ENCODE peak calls at places on chromosomes 16 and 17, in six cellular contexts. O, L, N, G, E and Y are unnamed samples.
A peak's percentile ranks its signal among the peaks of the same experiment; 100 is the strongest.

GRCh38 chr17:63440127-63440769 is 5.9 kb downstream of the CYB561 start:
- DNase-seq in E (no peak), G (no peak), L (no peak), N (no peak), O (no peak), Y (no peak)

GRCh38 chr17:72270530-72270929 is 149.7 kb downstream of the SOX9 start:
- DNase-seq in L (peak; percentile 87), O (no peak), G (peak; percentile 55), N (no peak), E (peak; percentile 85), Y (peak; percentile 74)

GRCh38 chr17:47810200-47810821 is 11.3 kb downstream of the OSBPL7 start:
- DNase-seq in N (no peak), G (peak; percentile 73), L (no peak), E (peak; percentile 96), O (no peak), Y (no peak)

GRCh38 chr16:19844945-19845641 is 39.6 kb downstream of the GPRC5B start:
- DNase-seq in N (no peak), O (no peak), E (no peak), G (peak; percentile 44), L (no peak), Y (no peak)

GRCh38 chr17:17114592-17115225 is 72.5 kb downstream of the MPRIP start:
- DNase-seq in L (no peak), N (no peak), E (no peak), G (no peak), O (no peak), Y (no peak)

GRCh38 chr17:8467527-8467926 is 31.8 kb downstream of the NDEL1 start:
- DNase-seq in O (no peak), N (no peak), G (no peak), L (no peak), E (no peak), Y (no peak)

GRCh38 chr17:77492446-77493237 is 351.9 kb downstream of the SEC14L1 start:
- DNase-seq in O (peak; percentile 37), G (no peak), L (no peak), E (no peak), N (no peak), Y (no peak)

GRCh38 chr16:11235703-11235991 is 20.4 kb downstream of the SOCS1 start:
- DNase-seq in G (no peak), L (no peak), E (no peak), O (no peak), N (no peak), Y (no peak)

GRCh38 chr16:55100100-55100499 is 169.4 kb downstream of the IRX5 start:
- DNase-seq in L (no peak), N (no peak), E (no peak), O (no peak), G (no peak), Y (no peak)

GRCh38 chr17:61400058-61400785 is 579 bp downstream of the TBX2 start:
- DNase-seq in N (no peak), L (peak; percentile 42), O (no peak), E (peak; percentile 27), G (no peak), Y (no peak)

GRCh38 chr17:6461792-6462524 is 17.7 kb downstream of the PIMREG start:
- DNase-seq in N (no peak), E (no peak), G (no peak), O (no peak), L (no peak), Y (no peak)

GRCh38 chr17:6699997-6700947 is 12.9 kb downstream of the SLC13A5 start:
- DNase-seq in N (no peak), G (no peak), L (no peak), O (no peak), E (no peak), Y (no peak)

GRCh38 chr17:75738218-75738802 is 17.1 kb downstream of the ITGB4 start:
- DNase-seq in E (no peak), L (no peak), O (no peak), G (no peak), N (no peak), Y (no peak)